ENCODE peak calls at places on chromosome 6, in five cellular contexts. J, N, H, P and Q are unnamed samples.

GRCh38 chr6:156395276-156395675 is 381.9 kb upstream of the ARID1B start:
- DNase-seq in J (no peak), N (peak; percentile 84), H (peak; percentile 22), P (no peak), Q (no peak)

GRCh38 chr6:167800549-167800948 is 26.2 kb upstream of the AFDN start:
- DNase-seq in J (no peak), N (no peak), H (no peak), P (no peak), Q (no peak)

GRCh38 chr6:27605401-27606342 is 132.8 kb upstream of the ZNF184 start:
- DNase-seq in J (no peak), N (no peak), H (peak; percentile 82), P (no peak), Q (no peak)

GRCh38 chr6:92150560-92150959 is 1268.8 kb downstream of the EPHA7 start:
- DNase-seq in J (no peak), N (no peak), H (peak; percentile 12), P (no peak), Q (no peak)

GRCh38 chr6:169833258-169833794 is 81.9 kb downstream of the ERMARD start:
- DNase-seq in J (no peak), N (no peak), H (peak; percentile 51), P (no peak), Q (no peak)

GRCh38 chr6:163180874-163181541 is 233.5 kb upstream of the QKI start:
- DNase-seq in J (peak; percentile 75), N (no peak), H (peak; percentile 51), P (no peak), Q (peak; percentile 36)

GRCh38 chr6:97669191-97669651 is 386.2 kb upstream of the MMS22L start:
- DNase-seq in J (no peak), N (no peak), H (peak; percentile 10), P (no peak), Q (no peak)

GRCh38 chr6:55916188-55916587 is 40.8 kb upstream of the BMP5 start:
- DNase-seq in J (no peak), N (no peak), H (peak; percentile 16), P (no peak), Q (no peak)

GRCh38 chr6:66599541-66599940 is 892.5 kb upstream of the EYS start:
- DNase-seq in J (no peak), N (no peak), H (peak; percentile 1), P (no peak), Q (peak; percentile 55)

GRCh38 chr6:1226208-1227099 is 85.4 kb upstream of the FOXQ1 start:
- DNase-seq in J (no peak), N (no peak), H (no peak), P (no peak), Q (no peak)

GRCh38 chr6:8182857-8183256 is 80.5 kb upstream of the EEF1E1 start:
- DNase-seq in J (no peak), N (no peak), H (no peak), P (no peak), Q (no peak)

GRCh38 chr6:122730775-122731386 is 48.6 kb upstream of the FABP7 start:
- DNase-seq in J (no peak), N (peak; percentile 48), H (peak; percentile 59), P (no peak), Q (peak; percentile 20)

GRCh38 chr6:35049885-35050284 is 91.3 kb downstream of the TCP11 start:
- DNase-seq in J (peak; percentile 50), N (no peak), H (no peak), P (no peak), Q (no peak)

GRCh38 chr6:33895296-33895695 is 91.5 kb upstream of the MLN start:
- DNase-seq in J (no peak), N (no peak), H (no peak), P (no peak), Q (no peak)

GRCh38 chr6:157143885-157144795 is 179.2 kb downstream of the TMEM242 start:
- DNase-seq in J (no peak), N (no peak), H (no peak), P (no peak), Q (no peak)

GRCh38 chr6:82988904-82989303 is 76.7 kb downstream of the UBE3D start:
- DNase-seq in J (no peak), N (no peak), H (no peak), P (no peak), Q (no peak)

GRCh38 chr6:91781946-91782345 is 1195.1 kb upstream of the MAP3K7 start:
- DNase-seq in J (no peak), N (no peak), H (peak; percentile 16), P (no peak), Q (no peak)

GRCh38 chr6:158048589-158048988 is 66.9 kb downstream of the SYNJ2 start:
- DNase-seq in J (no peak), N (no peak), H (no peak), P (peak; percentile 46), Q (no peak)

GRCh38 chr6:1135726-1136414 is 176.0 kb upstream of the FOXQ1 start:
- DNase-seq in J (no peak), N (no peak), H (no peak), P (no peak), Q (no peak)

GRCh38 chr6:102581378-102582124 is 1188.0 kb downstream of the GRIK2 start:
- DNase-seq in J (no peak), N (no peak), H (no peak), P (no peak), Q (no peak)

GRCh38 chr6:121666809-121667208 is 231.4 kb downstream of the GJA1 start:
- DNase-seq in J (no peak), N (no peak), H (peak; percentile 74), P (no peak), Q (peak; percentile 64)

GRCh38 chr6:137309078-137309762 is 90.0 kb upstream of the IFNGR1 start:
- DNase-seq in J (peak; percentile 37), N (no peak), H (peak; percentile 95), P (peak; percentile 81), Q (peak; percentile 80)

GRCh38 chr6:163173741-163174140 is 240.8 kb upstream of the QKI start:
- DNase-seq in J (no peak), N (no peak), H (no peak), P (no peak), Q (no peak)

GRCh38 chr6:7246401-7247178 is 66.4 kb downstream of the SSR1 start:
- DNase-seq in J (no peak), N (no peak), H (no peak), P (peak; percentile 58), Q (no peak)

GRCh38 chr6:89215391-89215790 is 1.8 kb downstream of the GABRR1 start:
- DNase-seq in J (no peak), N (peak; percentile 71), H (no peak), P (no peak), Q (no peak)

GRCh38 chr6:39686980-39687379 is 38.2 kb downstream of the KIF6 start:
- DNase-seq in J (no peak), N (no peak), H (no peak), P (no peak), Q (no peak)

GRCh38 chr6:68575765-68576439 is 59.2 kb upstream of the ADGRB3 start:
- DNase-seq in J (no peak), N (peak; percentile 75), H (peak; percentile 1), P (no peak), Q (no peak)

GRCh38 chr6:98036344-98036743 is 753.3 kb upstream of the MMS22L start:
- DNase-seq in J (no peak), N (no peak), H (no peak), P (no peak), Q (no peak)

GRCh38 chr6:20873425-20874190 is 339.4 kb downstream of the CDKAL1 start:
- DNase-seq in J (no peak), N (no peak), H (peak; percentile 41), P (no peak), Q (no peak)
- TF ChIP-seq CTCF in J (no peak), N (no peak), H (peak; percentile 26), P (no peak), Q (no peak)

GRCh38 chr6:85129881-85130280 is 320.0 kb upstream of the NT5E start:
- DNase-seq in J (no peak), N (no peak), H (peak; percentile 19), P (no peak), Q (no peak)

GRCh38 chr6:85124472-85125428 is 325.1 kb upstream of the NT5E start:
- DNase-seq in J (no peak), N (no peak), H (no peak), P (no peak), Q (no peak)

GRCh38 chr6:85127696-85128225 is 322.1 kb upstream of the NT5E start:
- DNase-seq in J (no peak), N (no peak), H (no peak), P (no peak), Q (no peak)

GRCh38 chr6:85127179-85127498 is 322.7 kb upstream of the NT5E start:
- DNase-seq in J (no peak), N (no peak), H (no peak), P (no peak), Q (no peak)

DNA sequence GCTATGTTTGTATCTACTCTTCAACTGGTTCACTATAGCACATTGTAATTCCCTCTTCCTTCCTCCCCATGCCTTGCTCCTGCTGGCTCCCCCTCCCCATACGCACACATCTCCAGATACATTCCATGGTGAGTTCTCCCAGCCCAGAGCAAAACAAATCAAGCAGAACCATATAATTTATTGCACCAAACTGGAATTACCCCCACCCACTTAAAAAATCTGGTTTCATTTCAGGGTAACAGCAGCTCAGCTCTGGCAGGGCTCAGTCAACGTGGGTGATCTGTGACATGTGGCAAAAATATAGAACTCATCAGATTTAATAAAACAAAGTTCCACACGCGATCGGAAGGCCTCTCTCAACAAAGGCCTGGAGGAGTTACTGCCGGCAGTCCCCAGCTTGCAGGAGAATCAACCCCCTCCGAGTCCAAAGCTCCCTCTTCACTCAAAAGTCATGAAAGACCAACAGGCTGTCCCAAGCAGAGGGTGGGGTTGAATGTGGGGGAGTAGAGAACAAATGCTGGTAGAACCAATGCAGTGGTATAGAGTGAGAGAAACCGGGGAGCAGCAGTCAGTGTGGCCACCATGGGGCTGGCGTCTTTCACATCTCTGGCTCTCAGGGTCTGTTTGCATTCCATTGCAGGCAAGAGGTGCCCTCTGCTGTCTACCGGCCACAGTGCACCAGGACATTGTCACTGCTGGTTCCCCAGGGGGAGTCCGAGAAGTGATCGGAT is 323.3 kb upstream of the NT5E start:
- DNase-seq in J (peak; percentile 18), N (peak; percentile 24), H (peak; percentile 41), P (peak; percentile 78), Q (peak; percentile 64)
- TF ChIP-seq CTCF in J (peak; percentile 9), N (peak; percentile 50), H (peak; percentile 62), P (peak; percentile 42), Q (peak; percentile 67)

DNA sequence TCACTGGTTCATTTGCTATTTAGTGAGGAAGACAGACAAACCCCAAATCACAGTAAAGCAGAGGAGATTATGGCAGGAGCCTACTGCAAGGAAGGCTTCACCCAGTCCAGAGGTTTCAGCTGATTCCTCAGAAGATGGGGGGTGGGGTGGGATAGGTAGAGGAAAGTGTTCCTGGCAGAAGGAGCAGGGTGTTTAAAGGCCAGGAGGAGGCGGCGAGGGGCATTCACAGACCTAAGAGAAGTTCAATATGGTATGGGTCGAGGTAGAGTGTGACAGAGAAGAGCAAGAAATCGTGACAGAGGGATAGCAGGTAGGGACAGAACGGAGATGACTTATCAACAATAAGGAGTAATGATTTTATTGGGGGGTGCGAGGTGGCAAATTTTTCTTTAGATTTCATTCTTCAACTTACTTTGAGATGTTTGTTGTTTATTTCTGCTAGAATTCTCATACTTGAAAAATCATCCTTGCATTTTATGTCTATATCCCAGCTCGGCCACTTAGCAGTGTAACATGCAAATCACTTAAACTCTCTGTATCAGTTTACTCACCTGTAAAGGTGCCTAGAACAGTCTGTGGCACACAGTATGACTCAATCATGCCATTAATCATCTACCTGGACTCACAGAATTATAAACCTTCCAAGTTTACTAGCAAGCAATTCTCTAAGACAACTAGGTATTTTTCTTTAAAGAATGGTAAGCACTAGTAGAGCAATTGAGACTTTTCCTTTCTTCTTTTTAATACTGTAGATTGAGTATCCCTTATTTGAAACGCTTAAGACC is 176.7 kb downstream of the REV3L start:
- DNase-seq in J (no peak), N (no peak), H (peak; percentile 69), P (no peak), Q (peak; percentile 34)
- TF ChIP-seq CTCF in J (no peak), N (no peak), H (no peak), P (no peak), Q (no peak)

GRCh38 chr6:43926644-43927524 is 156.9 kb downstream of the VEGFA start:
- DNase-seq in J (no peak), N (no peak), H (peak; percentile 95), P (peak; percentile 46), Q (peak; percentile 89)
- TF ChIP-seq CTCF in J (no peak), N (no peak), H (no peak), P (no peak), Q (no peak)